ENCODE peak calls at places on chromosome X, in seven cellular contexts. Z is DND-41; T is adrenal gland; Q is CD8-positive, alpha-beta T cell; D is hepatocyte; C is right lobe of liver; W is heart left ventricle. K is an unnamed sample.

GRCh38 chrX:15334561-15334960 is 762 bp downstream of the PIGA start:
- DNase-seq in W (no peak), C (no peak), D (no peak), Q (peak; percentile 10), T (no peak), Z (peak; percentile 11), K (no peak)

GRCh38 chrX:97401586-97402101 is 517.9 kb downstream of the RPA4 start:
- DNase-seq in W (no peak), D (no peak), Q (no peak), C (no peak), Z (no peak), T (no peak), K (no peak)

GRCh38 chrX:74523870-74524735 is 90.3 kb downstream of the RLIM start:
- DNase-seq in C (no peak), Q (no peak), Z (no peak), W (no peak), T (no peak), D (no peak), K (no peak)

GRCh38 chrX:69286546-69286906 is 121.3 kb upstream of the PJA1 start:
- DNase-seq in Q (no peak), T (no peak), W (no peak), Z (no peak), D (no peak), C (no peak), K (no peak)

GRCh38 chrX:18890724-18891560 is 93.0 kb downstream of the PHKA2 start:
- DNase-seq in Q (no peak), Z (peak; percentile 10), C (no peak), W (no peak), T (no peak), D (no peak), K (no peak)

GRCh38 chrX:103584606-103585005 is 709 bp upstream of the TCEAL4 start:
- DNase-seq in D (no peak), Z (no peak), Q (no peak), W (no peak), T (no peak), C (no peak), K (no peak)

GRCh38 chrX:96361844-96362243 is 322.8 kb upstream of the DIAPH2 start:
- DNase-seq in Q (no peak), C (no peak), Z (peak; percentile 5), W (no peak), T (no peak), D (no peak), K (no peak)

GRCh38 chrX:72128881-72129280 is 2.8 kb downstream of the RTL5 start:
- DNase-seq in D (no peak), C (no peak), T (peak; percentile 15), W (no peak), Z (peak; percentile 17), Q (no peak), K (no peak)

GRCh38 chrX:133362538-133362937 is 52.8 kb downstream of the GPC4 start:
- DNase-seq in Q (no peak), Z (no peak), C (no peak), T (no peak), W (no peak), D (no peak), K (no peak)

GRCh38 chrX:133364201-133364600 is 51.1 kb downstream of the GPC4 start:
- DNase-seq in D (no peak), C (no peak), Q (no peak), T (no peak), W (no peak), Z (no peak), K (no peak)

DNA sequence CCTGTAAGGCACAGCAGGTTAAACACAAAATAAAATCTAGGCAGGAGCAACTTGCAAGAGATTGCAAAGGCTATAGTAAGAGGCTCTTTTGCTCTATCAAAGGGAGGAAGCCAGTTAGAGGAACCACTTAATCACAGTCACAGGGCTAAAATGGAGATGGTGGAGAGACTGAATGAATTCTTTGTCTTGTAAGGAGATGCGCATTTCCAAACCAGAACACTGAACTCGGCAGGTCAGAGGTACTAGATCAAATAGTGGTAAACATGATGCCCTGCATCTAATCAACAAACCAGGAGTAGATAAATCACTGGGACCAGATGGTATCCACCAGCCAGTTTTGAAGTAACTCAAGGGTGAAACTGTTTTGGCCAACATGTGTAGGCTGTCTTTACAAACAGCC is 55.8 kb downstream of the GPC4 start:
- DNase-seq in W (no peak), C (no peak), T (no peak), D (no peak), Z (no peak), Q (no peak), K (no peak)
- H3K4me1 ChIP-seq in W (no peaks in the 10 kb centered on the region), C (no peaks in the 10 kb centered on the region), T (no peaks in the 10 kb centered on the region), D (no peaks in the 10 kb centered on the region), Z (no peaks in the 10 kb centered on the region), Q (no peaks in the 10 kb centered on the region), K (no peaks in the 10 kb centered on the region)

GRCh38 chrX:63755892-63756291 is 29.1 kb downstream of the ARHGEF9 start:
- DNase-seq in W (no peak), T (no peak), D (no peak), Z (no peak), C (no peak), Q (no peak), K (no peak)
- H3K27ac ChIP-seq in W (peak overlapping the region; percentile 89), T (no peak overlapping the region), D (peak overlapping the region; percentile 82), Z (peak overlapping the region; percentile 82), C (no peak overlapping the region), Q (no peak overlapping the region), K (peak overlapping the region; percentile 93)

GRCh38 chrX:39757971-39758370 is 339.8 kb downstream of the BCOR start:
- DNase-seq in W (no peak), Z (no peak), T (no peak), C (no peak), D (no peak), Q (no peak), K (no peak)
- H3K4me1 ChIP-seq in W (peaks cover 15% of the 10 kb centered on the region), Z (no peaks in the 10 kb centered on the region), T (no peaks in the 10 kb centered on the region), C (peaks cover 8% of the 10 kb centered on the region), D (peaks cover 38% of the 10 kb centered on the region), Q (no peaks in the 10 kb centered on the region), K (peaks cover 74% of the 10 kb centered on the region)

DNA sequence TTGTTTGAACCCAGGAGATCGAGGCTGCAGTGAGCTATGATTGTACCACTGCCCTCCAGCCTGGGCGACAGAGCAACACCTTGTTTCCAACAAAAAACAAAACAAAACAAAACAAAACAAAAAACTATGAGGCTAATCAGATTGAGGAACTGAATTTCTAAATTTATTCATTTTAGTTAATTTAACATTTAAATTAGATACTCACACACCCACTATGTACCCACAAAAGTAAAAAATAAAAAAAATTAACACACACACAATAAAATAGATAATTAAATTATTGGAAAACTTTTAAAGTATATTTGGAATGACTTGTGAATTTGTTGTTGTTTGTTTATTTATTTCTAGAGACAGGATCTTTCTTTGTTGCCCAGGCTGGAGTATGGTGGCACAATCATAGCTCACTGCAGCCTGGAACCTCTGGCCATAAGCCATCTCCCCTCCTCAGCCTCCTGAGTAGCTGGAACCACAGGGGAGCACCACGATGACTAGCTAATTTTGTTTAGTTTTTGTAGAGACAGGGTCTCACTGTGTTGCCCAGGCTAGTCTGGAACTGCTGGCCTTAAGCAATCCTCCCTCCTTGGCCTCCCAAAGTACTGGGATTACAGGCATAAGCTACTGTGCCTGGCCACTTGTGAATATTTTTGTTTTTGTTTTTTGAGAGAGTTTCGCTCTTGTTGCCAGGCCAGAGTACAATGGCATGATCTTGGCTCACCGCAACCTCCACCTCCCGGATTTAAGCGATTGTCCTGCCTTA is 9.8 kb upstream of the ZNF157 start:
- DNase-seq in D (no peak), Z (no peak), C (no peak), W (no peak), T (no peak), Q (no peak), K (no peak)
- H3K27ac ChIP-seq in D (peak overlapping the region; percentile 78), Z (no peak overlapping the region), C (no peak overlapping the region), W (peak overlapping the region; percentile 67), T (no peak overlapping the region), Q (no peak overlapping the region), K (no peak overlapping the region)

DNA sequence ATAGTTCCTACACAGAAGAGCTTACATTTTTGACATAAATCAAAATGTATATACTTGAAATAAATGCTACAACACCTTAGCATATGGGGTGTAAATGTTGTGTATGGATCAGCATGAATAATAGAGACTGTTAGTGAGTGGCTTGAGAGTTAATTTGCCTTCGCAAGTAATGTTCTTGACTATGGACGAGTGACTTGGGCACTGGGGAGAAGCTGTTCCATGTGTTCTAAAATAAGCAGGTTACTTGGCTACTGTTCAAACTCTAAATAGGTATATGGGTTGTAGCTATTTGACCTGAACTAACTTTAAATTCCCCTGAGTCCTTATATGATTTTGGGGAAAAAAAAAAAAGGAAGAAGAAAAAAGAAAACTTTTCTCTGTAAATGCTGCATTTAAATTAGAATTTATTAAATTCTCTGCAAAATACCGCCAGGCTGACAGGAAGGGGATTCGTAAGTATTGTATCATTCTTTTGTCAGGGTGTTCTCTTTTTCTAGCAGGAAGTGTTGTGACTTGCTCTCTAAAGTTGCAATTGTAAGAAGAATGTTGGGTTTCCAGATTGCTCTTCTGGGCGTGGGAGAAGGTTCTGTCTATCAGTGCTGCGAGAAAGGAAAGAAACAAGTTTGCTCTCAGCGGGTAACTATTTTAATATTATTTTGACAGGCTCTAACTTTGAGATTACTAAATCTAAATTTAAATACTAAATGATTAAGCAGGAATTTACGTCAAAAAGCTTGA is 32.2 kb downstream of the PLS3 start:
- DNase-seq in T (no peak), D (peak; percentile 24), Z (no peak), Q (no peak), C (no peak), W (no peak), K (no peak)
- H3K4me1 ChIP-seq in T (no peaks in the 10 kb centered on the region), D (peaks cover 29% of the 10 kb centered on the region), Z (no peaks in the 10 kb centered on the region), Q (no peaks in the 10 kb centered on the region), C (no peaks in the 10 kb centered on the region), W (peaks cover 42% of the 10 kb centered on the region), K (peaks cover 72% of the 10 kb centered on the region)

GRCh38 chrX:26788402-26788998 is 572.5 kb downstream of the MAGEB5 start:
- DNase-seq in Q (no peak), T (no peak), D (no peak), W (no peak), C (no peak), Z (no peak), K (no peak)
- H3K27ac ChIP-seq in Q (no peak overlapping the region), T (no peak overlapping the region), D (no peak overlapping the region), W (no peak overlapping the region), C (no peak overlapping the region), Z (no peak overlapping the region), K (no peak overlapping the region)

GRCh38 chrX:129779086-129779672 is 570 bp upstream of the SASH3 start:
- DNase-seq in D (no peak), C (no peak), Q (no peak), Z (no peak), W (no peak), T (no peak), K (no peak)
- H3K4me1 ChIP-seq in D (peaks cover 3% of the 10 kb centered on the region), C (no peaks in the 10 kb centered on the region), Q (peaks cover 63% of the 10 kb centered on the region), Z (peaks cover 76% of the 10 kb centered on the region), W (no peaks in the 10 kb centered on the region), T (no peaks in the 10 kb centered on the region), K (no peaks in the 10 kb centered on the region)

GRCh38 chrX:151919610-151920009 is 6.9 kb downstream of the MAGEA4 start:
- DNase-seq in C (no peak), T (no peak), Q (no peak), D (no peak), Z (no peak), W (no peak), K (no peak)
- H3K27ac ChIP-seq in C (no peak overlapping the region), T (no peak overlapping the region), Q (no peak overlapping the region), D (no peak overlapping the region), Z (no peak overlapping the region), W (no peak overlapping the region), K (no peak overlapping the region)

DNA sequence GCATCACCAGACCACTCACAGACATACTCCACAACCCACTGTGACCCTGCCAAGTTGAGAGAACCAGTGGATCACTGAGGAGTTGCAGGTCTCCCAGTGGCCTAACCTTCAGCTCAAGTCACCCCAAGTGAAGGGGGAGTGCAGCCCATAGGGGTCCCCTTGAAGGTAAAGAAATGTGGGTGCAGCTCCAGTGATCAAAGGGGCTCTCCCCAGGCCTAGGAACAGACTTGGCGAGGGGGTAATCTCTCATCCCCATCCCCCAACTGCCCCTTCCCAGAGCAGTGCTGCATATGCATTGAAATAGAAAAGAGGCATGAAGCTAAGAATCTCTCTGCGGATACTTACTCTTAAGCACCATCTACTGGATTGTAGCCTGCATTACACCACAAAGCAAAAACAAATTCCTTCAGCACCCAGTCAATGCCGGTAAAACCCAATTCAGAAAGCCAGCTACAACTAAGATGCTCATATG is 27.0 kb downstream of the MAGEE1 start:
- DNase-seq in W (no peak), Q (no peak), Z (peak; percentile 11), D (peak; percentile 20), C (no peak), T (peak; percentile 0), K (no peak)
- H3K4me1 ChIP-seq in W (no peaks in the 10 kb centered on the region), Q (no peaks in the 10 kb centered on the region), Z (no peaks in the 10 kb centered on the region), D (no peaks in the 10 kb centered on the region), C (no peaks in the 10 kb centered on the region), T (no peaks in the 10 kb centered on the region), K (no peaks in the 10 kb centered on the region)